ENCODE peak calls at places on chromosomes 4 and X, in four cellular contexts. J is Caki2; N is HepG2; H is CD4-positive, alpha-beta T cell. W is an unnamed sample.

GRCh38 chr4:55947912-55948725 is 626 bp upstream of the CEP135 start:
- DNase-seq in J (peak), N (peak), H (peak), W (peak)

GRCh38 chrX:141220342-141221008 is 21.8 kb downstream of the SPANXC start:
- DNase-seq in J (peak), N (no peak), H (no peak), W (no peak)

GRCh38 chrX:153814591-153815315 is 15.6 kb downstream of the PDZD4 start:
- DNase-seq in J (no peak), N (no peak), H (no peak), W (no peak)

GRCh38 chrX:153933751-153934472 is 925 bp downstream of the NAA10 start:
- DNase-seq in J (no peak), N (no peak), H (no peak), W (no peak)

GRCh38 chr4:19689511-19689910 is 562.2 kb upstream of the SLIT2 start:
- DNase-seq in J (peak), N (no peak), H (no peak), W (no peak)

GRCh38 chrX:132634521-132634920 is 145.7 kb upstream of the MBNL3 start:
- DNase-seq in J (no peak), N (no peak), H (no peak), W (no peak)

GRCh38 chrX:2478546-2479419 is 22.0 kb downstream of the DHRSX start:
- DNase-seq in J (no peak), N (no peak), H (no peak), W (no peak)

GRCh38 chrX:115268421-115268820 is 21.1 kb upstream of the LUZP4 start:
- DNase-seq in J (no peak), N (no peak), H (no peak), W (no peak)

GRCh38 chrX:98795636-98796035 is 1614.4 kb downstream of the PCDH19 start:
- DNase-seq in J (no peak), N (no peak), H (no peak), W (no peak)

GRCh38 chr4:159006202-159006601 is 96.7 kb upstream of the RAPGEF2 start:
- DNase-seq in J (no peak), N (peak), H (no peak), W (no peak)

W was measured in activated T-helper 2 cell treated with anti-CD3 and anti-CD28 coated beads, Interferon-gamma antibody, Interleukin-2, Interleukin-4, amounts not matched to agents 10 μg/mL and 5 μg/mL and 100 μg/mL, durations not matched to agents 14 hours and 24 hours and 36 hours.